ENCODE peak calls at places on chromosomes 13 and 19, in ten cellular contexts. A is GM23248, R is astrocyte, J is hepatocyte, E is mammary epithelial cell, O is HCT116, F is PC-3, Y is K562, X is DND-41, K is GM12878. S is an unnamed sample.

GRCh38 chr13:20349564-20350379 is 117.7 kb upstream of the GJB6 start:
- DNase-seq in X (no peak), A (no peak), K (no peak), E (no peak), R (no peak), O (no peak), J (no peak), Y (no peak), F (no peak), S (no peak)

GRCh38 chr19:1811472-1811894 is 593 bp downstream of the ATP8B3 start:
- DNase-seq in O (peak; percentile 90), X (peak; percentile 34), E (peak; percentile 84), J (peak; percentile 87), A (peak; percentile 86), K (no peak), Y (peak; percentile 90), R (peak; percentile 34), F (peak; percentile 95), S (no peak)

GRCh38 chr13:44088409-44088808 is 208.7 kb downstream of the LACC1 start:
- DNase-seq in K (no peak), R (no peak), A (no peak), F (no peak), X (no peak), O (no peak), Y (no peak), E (no peak), J (no peak), S (no peak)

GRCh38 chr19:3618144-3618810 is 8.3 kb downstream of the CACTIN start:
- DNase-seq in F (peak; percentile 29), X (peak; percentile 23), R (no peak), A (peak; percentile 82), E (no peak), Y (peak; percentile 90), O (no peak), K (peak; percentile 12), J (peak; percentile 71), S (peak; percentile 97)

GRCh38 chr13:92224052-92224821 is 825.8 kb downstream of the GPC5 start:
- DNase-seq in Y (no peak), X (no peak), J (peak; percentile 18), O (no peak), A (peak; percentile 47), F (no peak), E (peak; percentile 0), R (peak; percentile 99), K (no peak), S (peak; percentile 82)

GRCh38 chr13:111131048-111131447 is 15.9 kb downstream of the ARHGEF7 start:
- DNase-seq in Y (no peak), K (no peak), J (no peak), X (no peak), O (no peak), E (no peak), F (no peak), R (no peak), A (no peak), S (no peak)

GRCh38 chr13:36163809-36164308 is 32.7 kb upstream of the DCLK1 start:
- DNase-seq in A (peak; percentile 1), X (no peak), F (peak; percentile 18), J (peak; percentile 71), E (peak; percentile 84), Y (no peak), K (no peak), R (peak; percentile 96), O (no peak), S (no peak)

GRCh38 chr13:94267581-94267980 is 211.9 kb downstream of the DCT start:
- DNase-seq in R (no peak), F (no peak), J (no peak), A (no peak), E (no peak), Y (no peak), K (no peak), X (no peak), O (no peak), S (no peak)

GRCh38 chr13:74200081-74200480 is 65.9 kb upstream of the KLF12 start:
- DNase-seq in X (no peak), E (no peak), Y (no peak), K (no peak), F (no peak), A (peak; percentile 48), O (no peak), J (no peak), R (peak; percentile 53), S (no peak)

GRCh38 chr19:4744451-4745170 is 21.0 kb upstream of the DPP9 start:
- DNase-seq in E (peak; percentile 84), A (peak; percentile 97), O (no peak), J (peak; percentile 74), Y (peak; percentile 55), X (no peak), F (peak; percentile 88), R (peak; percentile 91), K (no peak), S (no peak)

GRCh38 chr19:18985257-18985656 is 44.2 kb upstream of the HOMER3 start:
- DNase-seq in Y (no peak), K (no peak), F (no peak), X (no peak), J (no peak), E (no peak), R (no peak), O (no peak), A (no peak), S (no peak)

GRCh38 chr13:47433461-47434005 is 536.7 kb upstream of the HTR2A start:
- DNase-seq in F (peak; percentile 40), J (no peak), K (no peak), E (no peak), R (peak; percentile 24), X (no peak), A (peak; percentile 70), O (no peak), Y (no peak), S (no peak)

GRCh38 chr19:31351212-31352193 is 2.3 kb upstream of the TSHZ3 start:
- DNase-seq in E (peak; percentile 66), J (peak; percentile 45), F (peak; percentile 15), O (no peak), Y (no peak), R (peak; percentile 60), K (no peak), A (peak; percentile 80), X (peak; percentile 30), S (no peak)

GRCh38 chr19:31354316-31354715 is 5.1 kb upstream of the TSHZ3 start:
- DNase-seq in X (no peak), A (no peak), Y (no peak), O (no peak), F (no peak), R (no peak), E (no peak), K (no peak), J (no peak), S (no peak)

GRCh38 chr19:31353826-31354225 is 4.6 kb upstream of the TSHZ3 start:
- DNase-seq in K (no peak), O (no peak), X (no peak), F (no peak), J (no peak), A (no peak), R (no peak), Y (no peak), E (no peak), S (no peak)

GRCh38 chr19:31352296-31352781 is 3.1 kb upstream of the TSHZ3 start:
- DNase-seq in E (no peak), O (no peak), R (no peak), K (no peak), X (no peak), J (no peak), Y (no peak), A (no peak), F (no peak), S (no peak)

GRCh38 chr19:31352782-31353651 is 3.8 kb upstream of the TSHZ3 start:
- DNase-seq in X (no peak), R (no peak), A (no peak), Y (no peak), J (no peak), E (no peak), F (no peak), O (no peak), K (no peak), S (no peak)
- TF ChIP-seq EZH2 in X (no peak), R (peak; percentile 64), A (no peak), Y (no peak), J (peak; percentile 92), E (no peak), F (no peak), O (no peak), K (no peak), S (no peak)

GRCh38 chr13:75329723-75330122 is 152.2 kb downstream of the TBC1D4 start:
- DNase-seq in F (no peak), K (no peak), A (no peak), E (peak; percentile 64), X (no peak), R (no peak), J (no peak), Y (no peak), O (no peak), S (no peak)

GRCh38 chr13:75324413-75324940 is 157.5 kb downstream of the TBC1D4 start:
- DNase-seq in K (no peak), R (no peak), A (no peak), E (no peak), J (no peak), O (no peak), X (no peak), Y (no peak), F (no peak), S (no peak)

GRCh38 chr13:75329097-75329496 is 152.9 kb downstream of the TBC1D4 start:
- DNase-seq in R (no peak), Y (no peak), A (no peak), X (no peak), J (no peak), E (no peak), K (no peak), O (no peak), F (no peak), S (no peak)

GRCh38 chr13:75326173-75327131 is 155.5 kb downstream of the TBC1D4 start:
- DNase-seq in O (no peak), K (no peak), E (peak; percentile 47), X (no peak), A (peak; percentile 8), F (no peak), R (peak; percentile 61), Y (peak; percentile 41), J (peak; percentile 9), S (no peak)

GRCh38 chr13:75327132-75327505 is 154.8 kb downstream of the TBC1D4 start:
- DNase-seq in E (no peak), J (no peak), X (no peak), R (no peak), A (no peak), Y (no peak), F (no peak), O (no peak), K (no peak), S (no peak)
- H3K4me2 ChIP-seq in E (peak overlapping the region; percentile 79), J (peak overlapping the region; percentile 62), X (peak overlapping the region; percentile 46), R (no peak overlapping the region), A (no peak overlapping the region), Y (peak overlapping the region; percentile 78), F (no peak overlapping the region), O (no peak overlapping the region), K (peak overlapping the region; percentile 75), S (no peak overlapping the region)

DNA sequence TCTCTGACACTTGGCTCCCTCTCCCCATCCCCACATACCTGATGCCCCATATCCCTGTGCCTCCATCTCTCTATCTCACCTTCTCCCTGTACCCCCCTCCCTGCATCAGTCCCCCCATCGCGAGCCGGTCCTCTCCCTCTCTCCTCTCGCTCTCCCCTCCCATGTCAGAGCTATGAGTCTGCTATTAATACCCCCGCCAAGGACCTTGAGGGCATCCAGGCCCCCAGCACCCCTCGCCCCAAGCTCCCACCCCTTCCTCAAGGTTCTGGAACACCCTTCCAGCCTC is 1.6 kb downstream of the GRIN2D start:
- DNase-seq in Y (no peak), J (no peak), K (no peak), O (no peak), X (no peak), E (no peak), F (no peak), A (no peak), R (no peak), S (no peak)
- TF ChIP-seq EZH2 in Y (no peak), J (no peak), K (no peak), O (no peak), X (no peak), E (no peak), F (no peak), A (no peak), R (peak; percentile 80), S (no peak)

GRCh38 chr19:11286312-11286974 is 9.5 kb upstream of the TSPAN16 start:
- DNase-seq in O (no peak), Y (no peak), X (no peak), A (peak; percentile 49), R (peak; percentile 39), E (no peak), F (no peak), J (no peak), K (no peak), S (no peak)
- H3K4me2 ChIP-seq in O (no peak overlapping the region), Y (no peak overlapping the region), X (no peak overlapping the region), A (peak overlapping the region; percentile 17), R (no peak overlapping the region), E (no peak overlapping the region), F (no peak overlapping the region), J (no peak overlapping the region), K (no peak overlapping the region), S (no peak overlapping the region)